ENCODE peak calls at places on chromosomes 4 and X, in six cellular contexts. T, H, Q, P, K and A are unnamed samples.

GRCh38 chr4:168981460-168981859 is 28.6 kb downstream of the CBR4 start:
- DNase-seq in Q (no peak), P (no peak), T (peak; percentile 60), K (no peak), H (no peak), A (no peak)

GRCh38 chr4:77820836-77821561 is 1.8 kb upstream of the CNOT6L start:
- DNase-seq in P (no peak), H (no peak), K (no peak), T (no peak), Q (no peak), A (no peak)

GRCh38 chr4:87521757-87522374 is 7.3 kb downstream of the SPARCL1 start:
- DNase-seq in K (no peak), P (peak; percentile 15), H (no peak), T (peak; percentile 37), Q (no peak), A (no peak)

GRCh38 chr4:6641971-6642320 is 1.5 kb downstream of the MRFAP1 start:
- DNase-seq in K (no peak), H (no peak), P (no peak), Q (no peak), T (peak; percentile 45), A (no peak)

GRCh38 chrX:94744786-94745185 is 1070.8 kb downstream of the FAM133A start:
- DNase-seq in Q (no peak), K (no peak), P (no peak), H (no peak), T (no peak), A (no peak)

GRCh38 chr4:1350169-1350520 is 3.1 kb downstream of the UVSSA start:
- DNase-seq in H (no peak), P (no peak), T (no peak), K (no peak), Q (no peak), A (no peak)

GRCh38 chr4:184310171-184310567 is 92.5 kb upstream of the ENPP6 start:
- DNase-seq in H (no peak), Q (no peak), K (peak; percentile 52), T (no peak), P (no peak), A (peak; percentile 62)

GRCh38 chr4:127370495-127371069 is 262.2 kb upstream of the INTU start:
- DNase-seq in T (peak; percentile 1), K (no peak), P (peak; percentile 54), H (no peak), Q (no peak), A (no peak)

GRCh38 chr4:985123-985830 is 1.6 kb upstream of the IDUA start:
- DNase-seq in P (peak; percentile 67), H (no peak), T (no peak), Q (peak; percentile 45), K (peak; percentile 87), A (peak; percentile 88)

GRCh38 chr4:114272226-114272625 is 292.8 kb upstream of the ARSJ start:
- DNase-seq in H (no peak), K (no peak), Q (no peak), T (peak; percentile 99), P (peak; percentile 89), A (no peak)

GRCh38 chr4:148857973-148858534 is 415.8 kb upstream of the NR3C2 start:
- DNase-seq in T (no peak), P (no peak), H (no peak), K (no peak), Q (no peak), A (no peak)

GRCh38 chrX:150649096-150649870 is 43.9 kb upstream of the MTMR1 start:
- DNase-seq in K (no peak), H (no peak), T (peak; percentile 57), P (peak; percentile 12), Q (no peak), A (no peak)

GRCh38 chr4:141563721-141564120 is 72.7 kb upstream of the IL15 start:
- DNase-seq in Q (no peak), P (no peak), T (no peak), H (no peak), K (no peak), A (no peak)

GRCh38 chr4:27100713-27101112 is 240.1 kb downstream of the STIM2 start:
- DNase-seq in K (no peak), P (no peak), Q (peak; percentile 48), H (no peak), T (no peak), A (no peak)

GRCh38 chr4:7763788-7764187 is 175.9 kb downstream of the AFAP1 start:
- DNase-seq in P (peak; percentile 47), Q (peak; percentile 54), K (no peak), H (no peak), T (peak; percentile 87), A (no peak)

GRCh38 chr4:61210186-61210939 is 10.2 kb downstream of the ADGRL3 start:
- DNase-seq in T (no peak), H (peak; percentile 86), Q (no peak), P (peak; percentile 1), K (no peak), A (no peak)

GRCh38 chr4:55440786-55441185 is 45.0 kb downstream of the TMEM165 start:
- DNase-seq in K (no peak), P (no peak), T (no peak), Q (no peak), H (no peak), A (no peak)

GRCh38 chr4:110484767-110485166 is 8.8 kb downstream of the ENPEP start:
- DNase-seq in H (no peak), T (peak; percentile 90), P (peak; percentile 93), Q (peak; percentile 35), K (no peak), A (no peak)

GRCh38 chr4:1683371-1683902 is 676 bp downstream of the FAM53A start:
- DNase-seq in P (peak; percentile 84), T (peak; percentile 88), H (peak; percentile 18), K (no peak), Q (peak; percentile 28), A (peak; percentile 45)

GRCh38 chr4:1851575-1852415 is 4.2 kb downstream of the LETM1 start:
- DNase-seq in H (no peak), K (no peak), P (no peak), T (no peak), Q (no peak), A (no peak)

GRCh38 chr4:103887191-103887590 is 167.4 kb upstream of the TACR3 start:
- DNase-seq in Q (no peak), T (no peak), K (no peak), H (no peak), P (no peak), A (no peak)

GRCh38 chrX:134546187-134546586 is 86.2 kb downstream of the HPRT1 start:
- DNase-seq in Q (no peak), T (no peak), P (no peak), K (no peak), H (no peak), A (no peak)

GRCh38 chrX:134551365-134552095 is 91.6 kb downstream of the HPRT1 start:
- DNase-seq in T (peak; percentile 65), Q (no peak), P (peak; percentile 66), H (no peak), K (no peak), A (no peak)

GRCh38 chrX:134547047-134547679 is 87.2 kb downstream of the HPRT1 start:
- DNase-seq in P (peak; percentile 59), T (peak; percentile 43), H (no peak), Q (no peak), K (no peak), A (no peak)

GRCh38 chrX:134548257-134548732 is 88.3 kb downstream of the HPRT1 start:
- DNase-seq in Q (no peak), P (peak; percentile 31), K (no peak), H (no peak), T (no peak), A (no peak)

GRCh38 chrX:134548844-134549205 is 88.9 kb downstream of the HPRT1 start:
- DNase-seq in T (no peak), K (no peak), H (no peak), Q (no peak), P (no peak), A (no peak)
- H2AFZ ChIP-seq in T (peak overlapping the region; percentile 86), K (no peak overlapping the region), H (peak overlapping the region; percentile 93), Q (no peak overlapping the region), P (no peak overlapping the region), A (no peak overlapping the region)

GRCh38 chr4:139454111-139454600 is at the start of gene RAB33B:
- DNase-seq in P (peak; percentile 91), T (peak; percentile 86), H (no peak), K (no peak), Q (no peak), A (no peak)
- H2BK5ac ChIP-seq in P (peak within 1 kb of the TSS; percentile 97), T (peak within 1 kb of the TSS; percentile 98), H (peak within 1 kb of the TSS; percentile 58), K (peak within 1 kb of the TSS; percentile 90), Q (peak within 1 kb of the TSS; percentile 94), A (peak within 1 kb of the TSS; percentile 41)

GRCh38 chr4:89994176-89994873 is 99.7 kb downstream of the MMRN1 start:
- DNase-seq in H (no peak), T (no peak), Q (no peak), K (no peak), P (no peak), A (no peak)
- H2AFZ ChIP-seq in H (no peak overlapping the region), T (no peak overlapping the region), Q (no peak overlapping the region), K (no peak overlapping the region), P (no peak overlapping the region), A (no peak overlapping the region)

GRCh38 chr4:82710202-82710929 is 88.2 kb downstream of the SCD5 start:
- DNase-seq in P (no peak), Q (no peak), H (no peak), T (no peak), K (no peak), A (peak; percentile 41)
- H2BK5ac ChIP-seq in P (no peak overlapping the region), Q (no peak overlapping the region), H (no peak overlapping the region), T (no peak overlapping the region), K (no peak overlapping the region), A (no peak overlapping the region)